ENCODE peak calls at places on chromosomes 1 and 21, in nine cellular contexts. One of them, this sample, is unnamed.
A peak's percentile ranks its signal among the peaks of the same experiment; 100 is the strongest.

GRCh38 chr1:165381745-165382530 is 25.4 kb upstream of the LMX1A start:
- DNase-seq in ovary: no peak
- DNase-seq in CD8-positive, alpha-beta T cell: no peak
- DNase-seq in neuronal stem cell: no peak
- DNase-seq in mammary epithelial cell: no peak
- DNase-seq in tibial nerve: no peak
- DNase-seq in hepatocyte: no peak
- DNase-seq in upper lobe of right lung: no peak
- DNase-seq in H1: no peak
- DNase-seq in this sample: no peak

GRCh38 chr1:204591473-204592090 is 75.4 kb downstream of the MDM4 start:
- DNase-seq in ovary: no peak
- DNase-seq in CD8-positive, alpha-beta T cell: no peak
- DNase-seq in neuronal stem cell: no peak
- DNase-seq in mammary epithelial cell: peak; percentile 75
- DNase-seq in tibial nerve: no peak
- DNase-seq in hepatocyte: no peak
- DNase-seq in upper lobe of right lung: no peak
- DNase-seq in H1: no peak
- DNase-seq in this sample: peak; percentile 94

GRCh38 chr1:32868085-32868484 is 2.6 kb downstream of the FNDC5 start:
- DNase-seq in ovary: no peak
- DNase-seq in CD8-positive, alpha-beta T cell: no peak
- DNase-seq in neuronal stem cell: no peak
- DNase-seq in mammary epithelial cell: no peak
- DNase-seq in tibial nerve: no peak
- DNase-seq in hepatocyte: no peak
- DNase-seq in upper lobe of right lung: no peak
- DNase-seq in H1: no peak
- DNase-seq in this sample: no peak

GRCh38 chr1:226814751-226815496 is 55.5 kb upstream of the PSEN2 start:
- DNase-seq in ovary: no peak
- DNase-seq in CD8-positive, alpha-beta T cell: no peak
- DNase-seq in neuronal stem cell: no peak
- DNase-seq in mammary epithelial cell: peak; percentile 89
- DNase-seq in tibial nerve: no peak
- DNase-seq in hepatocyte: peak; percentile 89
- DNase-seq in upper lobe of right lung: peak; percentile 83
- DNase-seq in H1: no peak
- DNase-seq in this sample: peak; percentile 94

GRCh38 chr1:72917920-72918319 is 635.6 kb upstream of the NEGR1 start:
- DNase-seq in ovary: no peak
- DNase-seq in CD8-positive, alpha-beta T cell: no peak
- DNase-seq in neuronal stem cell: no peak
- DNase-seq in mammary epithelial cell: no peak
- DNase-seq in tibial nerve: no peak
- DNase-seq in hepatocyte: no peak
- DNase-seq in upper lobe of right lung: no peak
- DNase-seq in H1: no peak
- DNase-seq in this sample: no peak

GRCh38 chr1:201364808-201365105 is 12.7 kb downstream of the TNNT2 start:
- DNase-seq in ovary: no peak
- DNase-seq in CD8-positive, alpha-beta T cell: no peak
- DNase-seq in neuronal stem cell: no peak
- DNase-seq in mammary epithelial cell: no peak
- DNase-seq in tibial nerve: no peak
- DNase-seq in hepatocyte: no peak
- DNase-seq in upper lobe of right lung: peak; percentile 40
- DNase-seq in H1: no peak
- DNase-seq in this sample: no peak

GRCh38 chr1:45508295-45509151 is 8.4 kb downstream of the MMACHC start:
- DNase-seq in ovary: no peak
- DNase-seq in CD8-positive, alpha-beta T cell: no peak
- DNase-seq in neuronal stem cell: no peak
- DNase-seq in mammary epithelial cell: no peak
- DNase-seq in tibial nerve: no peak
- DNase-seq in hepatocyte: no peak
- DNase-seq in upper lobe of right lung: no peak
- DNase-seq in H1: peak; percentile 57
- DNase-seq in this sample: no peak

GRCh38 chr1:248816042-248816851 is 9.5 kb downstream of the SH3BP5L start:
- DNase-seq in ovary: no peak
- DNase-seq in CD8-positive, alpha-beta T cell: no peak
- DNase-seq in neuronal stem cell: no peak
- DNase-seq in mammary epithelial cell: no peak
- DNase-seq in tibial nerve: no peak
- DNase-seq in hepatocyte: no peak
- DNase-seq in upper lobe of right lung: no peak
- DNase-seq in H1: no peak
- DNase-seq in this sample: no peak

GRCh38 chr1:212712451-212713303 is 13.0 kb upstream of the BATF3 start:
- DNase-seq in ovary: no peak
- DNase-seq in CD8-positive, alpha-beta T cell: no peak
- DNase-seq in neuronal stem cell: no peak
- DNase-seq in mammary epithelial cell: peak; percentile 53
- DNase-seq in tibial nerve: no peak
- DNase-seq in hepatocyte: no peak
- DNase-seq in upper lobe of right lung: no peak
- DNase-seq in H1: no peak
- DNase-seq in this sample: no peak

GRCh38 chr1:156086256-156086662 is 4.0 kb upstream of the MEX3A start:
- DNase-seq in ovary: peak; percentile 73
- DNase-seq in CD8-positive, alpha-beta T cell: no peak
- DNase-seq in neuronal stem cell: no peak
- DNase-seq in mammary epithelial cell: peak; percentile 34
- DNase-seq in tibial nerve: no peak
- DNase-seq in hepatocyte: peak; percentile 73
- DNase-seq in upper lobe of right lung: no peak
- DNase-seq in H1: no peak
- DNase-seq in this sample: no peak

GRCh38 chr1:59077739-59078503 is 219.0 kb upstream of the FGGY start:
- DNase-seq in ovary: no peak
- DNase-seq in CD8-positive, alpha-beta T cell: no peak
- DNase-seq in neuronal stem cell: no peak
- DNase-seq in mammary epithelial cell: no peak
- DNase-seq in tibial nerve: no peak
- DNase-seq in hepatocyte: no peak
- DNase-seq in upper lobe of right lung: no peak
- DNase-seq in H1: peak; percentile 60
- DNase-seq in this sample: no peak

GRCh38 chr1:32989160-32989894 is 24.7 kb upstream of the RNF19B start:
- DNase-seq in ovary: peak; percentile 76
- DNase-seq in CD8-positive, alpha-beta T cell: no peak
- DNase-seq in neuronal stem cell: no peak
- DNase-seq in mammary epithelial cell: peak; percentile 99
- DNase-seq in tibial nerve: peak; percentile 45
- DNase-seq in hepatocyte: no peak
- DNase-seq in upper lobe of right lung: peak; percentile 84
- DNase-seq in H1: no peak
- DNase-seq in this sample: peak; percentile 88

GRCh38 chr1:235649722-235650163 is at the start of gene GNG4:
- DNase-seq in ovary: peak; percentile 87
- DNase-seq in CD8-positive, alpha-beta T cell: peak; percentile 50
- DNase-seq in neuronal stem cell: peak; percentile 65
- DNase-seq in mammary epithelial cell: no peak
- DNase-seq in tibial nerve: no peak
- DNase-seq in hepatocyte: peak; percentile 72
- DNase-seq in upper lobe of right lung: no peak
- DNase-seq in H1: peak; percentile 85
- DNase-seq in this sample: no peak

GRCh38 chr21:30372139-30372770 is at the start of gene KRTAP13-2:
- DNase-seq in ovary: no peak
- DNase-seq in CD8-positive, alpha-beta T cell: no peak
- DNase-seq in neuronal stem cell: no peak
- DNase-seq in mammary epithelial cell: no peak
- DNase-seq in tibial nerve: no peak
- DNase-seq in hepatocyte: no peak
- DNase-seq in upper lobe of right lung: no peak
- DNase-seq in H1: no peak
- DNase-seq in this sample: no peak

GRCh38 chr1:1597275-1597930 is 2.5 kb downstream of the FNDC10 start:
- DNase-seq in ovary: no peak
- DNase-seq in CD8-positive, alpha-beta T cell: peak; percentile 28
- DNase-seq in neuronal stem cell: no peak
- DNase-seq in mammary epithelial cell: no peak
- DNase-seq in tibial nerve: no peak
- DNase-seq in hepatocyte: peak; percentile 36
- DNase-seq in upper lobe of right lung: no peak
- DNase-seq in H1: peak; percentile 66
- DNase-seq in this sample: no peak

GRCh38 chr1:145886811-145887210 is 1.1 kb upstream of the ANKRD35 start:
- DNase-seq in ovary: no peak
- DNase-seq in CD8-positive, alpha-beta T cell: no peak
- DNase-seq in neuronal stem cell: no peak
- DNase-seq in mammary epithelial cell: no peak
- DNase-seq in tibial nerve: no peak
- DNase-seq in hepatocyte: no peak
- DNase-seq in upper lobe of right lung: no peak
- DNase-seq in H1: no peak
- DNase-seq in this sample: no peak

GRCh38 chr1:145887631-145888030 is 2.0 kb upstream of the ANKRD35 start:
- DNase-seq in ovary: no peak
- DNase-seq in CD8-positive, alpha-beta T cell: no peak
- DNase-seq in neuronal stem cell: no peak
- DNase-seq in mammary epithelial cell: no peak
- DNase-seq in tibial nerve: no peak
- DNase-seq in hepatocyte: no peak
- DNase-seq in upper lobe of right lung: no peak
- DNase-seq in H1: no peak
- DNase-seq in this sample: no peak

GRCh38 chr1:145885738-145886287 is at the start of gene ANKRD35:
- DNase-seq in ovary: peak; percentile 81
- DNase-seq in CD8-positive, alpha-beta T cell: peak; percentile 92
- DNase-seq in neuronal stem cell: peak; percentile 75
- DNase-seq in mammary epithelial cell: peak; percentile 64
- DNase-seq in tibial nerve: peak; percentile 74
- DNase-seq in hepatocyte: peak; percentile 90
- DNase-seq in upper lobe of right lung: peak; percentile 93
- DNase-seq in H1: peak; percentile 90
- DNase-seq in this sample: peak; percentile 94

GRCh38 chr1:145884675-145885074 is 991 bp downstream of the ANKRD35 start:
- DNase-seq in ovary: no peak
- DNase-seq in CD8-positive, alpha-beta T cell: no peak
- DNase-seq in neuronal stem cell: no peak
- DNase-seq in mammary epithelial cell: no peak
- DNase-seq in tibial nerve: no peak
- DNase-seq in hepatocyte: no peak
- DNase-seq in upper lobe of right lung: no peak
- DNase-seq in H1: no peak
- DNase-seq in this sample: no peak

DNA sequence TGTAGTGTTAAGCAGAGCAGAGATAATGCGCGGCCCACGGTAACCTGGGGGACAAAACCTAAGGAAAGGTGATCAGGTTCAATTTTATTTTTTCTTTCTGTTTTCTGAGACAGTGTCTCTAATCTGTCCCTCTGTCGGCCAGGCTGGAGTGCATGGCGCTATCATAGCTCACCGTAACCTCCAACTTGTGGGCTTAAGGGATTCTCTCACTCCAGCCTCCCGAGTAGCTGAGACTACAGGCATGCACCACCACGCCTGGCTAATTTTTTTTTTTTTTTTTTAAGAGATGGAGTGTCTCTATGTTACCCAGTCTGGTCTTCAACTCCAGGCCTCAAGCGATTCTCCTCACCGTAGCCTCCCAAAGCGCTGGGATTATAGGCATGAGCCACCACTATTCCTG is 724 bp upstream of the ANKRD35 start:
- DNase-seq in ovary: no peak
- DNase-seq in CD8-positive, alpha-beta T cell: no peak
- DNase-seq in neuronal stem cell: no peak
- DNase-seq in mammary epithelial cell: no peak
- DNase-seq in tibial nerve: no peak
- DNase-seq in hepatocyte: no peak
- DNase-seq in upper lobe of right lung: no peak
- DNase-seq in H1: no peak
- DNase-seq in this sample: no peak
- H3K27ac ChIP-seq in ovary: no peak overlapping the region
- H3K27ac ChIP-seq in CD8-positive, alpha-beta T cell: no peak overlapping the region
- H3K27ac ChIP-seq in neuronal stem cell: no peak overlapping the region
- H3K27ac ChIP-seq in mammary epithelial cell: no peak overlapping the region
- H3K27ac ChIP-seq in tibial nerve: peak overlapping the region; percentile 0
- H3K27ac ChIP-seq in hepatocyte: no peak overlapping the region
- H3K27ac ChIP-seq in upper lobe of right lung: no peak overlapping the region
- H3K27ac ChIP-seq in H1: no peak overlapping the region
- H3K27ac ChIP-seq in this sample: peak overlapping the region; percentile 37

GRCh38 chr1:86296305-86297205 is 99.6 kb downstream of the ODF2L start:
- DNase-seq in ovary: no peak
- DNase-seq in CD8-positive, alpha-beta T cell: no peak
- DNase-seq in neuronal stem cell: no peak
- DNase-seq in mammary epithelial cell: no peak
- DNase-seq in tibial nerve: no peak
- DNase-seq in hepatocyte: no peak
- DNase-seq in upper lobe of right lung: no peak
- DNase-seq in H1: no peak
- DNase-seq in this sample: no peak
- H3K27ac ChIP-seq in ovary: no peak overlapping the region
- H3K27ac ChIP-seq in CD8-positive, alpha-beta T cell: no peak overlapping the region
- H3K27ac ChIP-seq in neuronal stem cell: no peak overlapping the region
- H3K27ac ChIP-seq in mammary epithelial cell: no peak overlapping the region
- H3K27ac ChIP-seq in tibial nerve: no peak overlapping the region
- H3K27ac ChIP-seq in hepatocyte: no peak overlapping the region
- H3K27ac ChIP-seq in upper lobe of right lung: no peak overlapping the region
- H3K27ac ChIP-seq in H1: no peak overlapping the region
- H3K27ac ChIP-seq in this sample: no peak overlapping the region

GRCh38 chr1:38153426-38154088 is 107.0 kb upstream of the POU3F1 start:
- DNase-seq in ovary: no peak
- DNase-seq in CD8-positive, alpha-beta T cell: no peak
- DNase-seq in neuronal stem cell: no peak
- DNase-seq in mammary epithelial cell: no peak
- DNase-seq in tibial nerve: no peak
- DNase-seq in hepatocyte: no peak
- DNase-seq in upper lobe of right lung: no peak
- DNase-seq in H1: no peak
- DNase-seq in this sample: no peak

GRCh38 chr1:38152351-38153082 is 105.9 kb upstream of the POU3F1 start:
- DNase-seq in ovary: no peak
- DNase-seq in CD8-positive, alpha-beta T cell: no peak
- DNase-seq in neuronal stem cell: no peak
- DNase-seq in mammary epithelial cell: peak; percentile 36
- DNase-seq in tibial nerve: no peak
- DNase-seq in hepatocyte: peak; percentile 16
- DNase-seq in upper lobe of right lung: no peak
- DNase-seq in H1: no peak
- DNase-seq in this sample: peak; percentile 23

GRCh38 chr1:38151399-38151798 is 104.8 kb upstream of the POU3F1 start:
- DNase-seq in ovary: no peak
- DNase-seq in CD8-positive, alpha-beta T cell: no peak
- DNase-seq in neuronal stem cell: no peak
- DNase-seq in mammary epithelial cell: no peak
- DNase-seq in tibial nerve: no peak
- DNase-seq in hepatocyte: no peak
- DNase-seq in upper lobe of right lung: no peak
- DNase-seq in H1: no peak
- DNase-seq in this sample: no peak

GRCh38 chr1:38154089-38154470 is 107.5 kb upstream of the POU3F1 start:
- DNase-seq in ovary: no peak
- DNase-seq in CD8-positive, alpha-beta T cell: no peak
- DNase-seq in neuronal stem cell: no peak
- DNase-seq in mammary epithelial cell: no peak
- DNase-seq in tibial nerve: no peak
- DNase-seq in hepatocyte: no peak
- DNase-seq in upper lobe of right lung: no peak
- DNase-seq in H1: no peak
- DNase-seq in this sample: no peak
- H3K27ac ChIP-seq in ovary: no peak overlapping the region
- H3K27ac ChIP-seq in CD8-positive, alpha-beta T cell: no peak overlapping the region
- H3K27ac ChIP-seq in neuronal stem cell: no peak overlapping the region
- H3K27ac ChIP-seq in mammary epithelial cell: no peak overlapping the region
- H3K27ac ChIP-seq in tibial nerve: no peak overlapping the region
- H3K27ac ChIP-seq in hepatocyte: no peak overlapping the region
- H3K27ac ChIP-seq in upper lobe of right lung: no peak overlapping the region
- H3K27ac ChIP-seq in H1: no peak overlapping the region
- H3K27ac ChIP-seq in this sample: no peak overlapping the region

GRCh38 chr1:220005489-220005888 is 40.8 kb downstream of the EPRS1 start:
- DNase-seq in ovary: no peak
- DNase-seq in CD8-positive, alpha-beta T cell: no peak
- DNase-seq in neuronal stem cell: no peak
- DNase-seq in mammary epithelial cell: no peak
- DNase-seq in tibial nerve: no peak
- DNase-seq in hepatocyte: no peak
- DNase-seq in upper lobe of right lung: no peak
- DNase-seq in H1: no peak
- DNase-seq in this sample: no peak
- H3K27ac ChIP-seq in ovary: no peak overlapping the region
- H3K27ac ChIP-seq in CD8-positive, alpha-beta T cell: no peak overlapping the region
- H3K27ac ChIP-seq in neuronal stem cell: no peak overlapping the region
- H3K27ac ChIP-seq in mammary epithelial cell: no peak overlapping the region
- H3K27ac ChIP-seq in tibial nerve: no peak overlapping the region
- H3K27ac ChIP-seq in hepatocyte: no peak overlapping the region
- H3K27ac ChIP-seq in upper lobe of right lung: no peak overlapping the region
- H3K27ac ChIP-seq in H1: no peak overlapping the region
- H3K27ac ChIP-seq in this sample: no peak overlapping the region

This sample was measured in RWPE1.